ENCODE peak calls at places on chromosomes 2 and 18, in ten cellular contexts. One of them, this sample, is unnamed.
A peak's percentile ranks its signal among the peaks of the same experiment; 100 is the strongest.

GRCh38 chr2:55861733-55862132 is 61.8 kb downstream of the EFEMP1 start:
- DNase-seq in CD8-positive, alpha-beta T cell: no peak
- DNase-seq in PC-3: no peak
- DNase-seq in glomerular endothelial cell: no peak
- DNase-seq in EH: peak; percentile 68
- DNase-seq in lung: no peak
- DNase-seq in hippocampal formation: no peak
- DNase-seq in activated CD4-positive, CD25-positive, alpha-beta regulatory T cell: no peak
- DNase-seq in stomach: no peak
- DNase-seq in activated T-cell treated with anti-CD3 and anti-CD28 coated beads for 1 hour: no peak
- DNase-seq in this sample: no peak

GRCh38 chr18:5649439-5649838 is 105.6 kb upstream of the EPB41L3 start:
- DNase-seq in CD8-positive, alpha-beta T cell: no peak
- DNase-seq in PC-3: no peak
- DNase-seq in glomerular endothelial cell: no peak
- DNase-seq in EH: no peak
- DNase-seq in lung: no peak
- DNase-seq in hippocampal formation: no peak
- DNase-seq in activated CD4-positive, CD25-positive, alpha-beta regulatory T cell: no peak
- DNase-seq in stomach: no peak
- DNase-seq in activated T-cell treated with anti-CD3 and anti-CD28 coated beads for 1 hour: no peak
- DNase-seq in this sample: no peak

GRCh38 chr18:48590678-48591077 is 51.8 kb downstream of the CTIF start:
- DNase-seq in CD8-positive, alpha-beta T cell: no peak
- DNase-seq in PC-3: peak; percentile 48
- DNase-seq in glomerular endothelial cell: no peak
- DNase-seq in EH: peak; percentile 98
- DNase-seq in lung: no peak
- DNase-seq in hippocampal formation: no peak
- DNase-seq in activated CD4-positive, CD25-positive, alpha-beta regulatory T cell: no peak
- DNase-seq in stomach: no peak
- DNase-seq in activated T-cell treated with anti-CD3 and anti-CD28 coated beads for 1 hour: no peak
- DNase-seq in this sample: no peak

GRCh38 chr2:185279999-185280398 is 458.6 kb upstream of the FSIP2 start:
- DNase-seq in CD8-positive, alpha-beta T cell: no peak
- DNase-seq in PC-3: peak; percentile 57
- DNase-seq in glomerular endothelial cell: peak; percentile 16
- DNase-seq in EH: no peak
- DNase-seq in lung: no peak
- DNase-seq in hippocampal formation: peak; percentile 4
- DNase-seq in activated CD4-positive, CD25-positive, alpha-beta regulatory T cell: no peak
- DNase-seq in stomach: no peak
- DNase-seq in activated T-cell treated with anti-CD3 and anti-CD28 coated beads for 1 hour: no peak
- DNase-seq in this sample: no peak

GRCh38 chr18:3051718-3052410 is 38.9 kb upstream of the LPIN2 start:
- DNase-seq in CD8-positive, alpha-beta T cell: no peak
- DNase-seq in PC-3: no peak
- DNase-seq in glomerular endothelial cell: no peak
- DNase-seq in EH: no peak
- DNase-seq in lung: peak; percentile 44
- DNase-seq in hippocampal formation: no peak
- DNase-seq in activated CD4-positive, CD25-positive, alpha-beta regulatory T cell: no peak
- DNase-seq in stomach: peak; percentile 57
- DNase-seq in activated T-cell treated with anti-CD3 and anti-CD28 coated beads for 1 hour: no peak
- DNase-seq in this sample: peak; percentile 65

GRCh38 chr2:151032741-151033152 is 228.9 kb downstream of the RBM43 start:
- DNase-seq in CD8-positive, alpha-beta T cell: no peak
- DNase-seq in PC-3: peak; percentile 84
- DNase-seq in glomerular endothelial cell: no peak
- DNase-seq in EH: peak; percentile 93
- DNase-seq in lung: no peak
- DNase-seq in hippocampal formation: no peak
- DNase-seq in activated CD4-positive, CD25-positive, alpha-beta regulatory T cell: no peak
- DNase-seq in stomach: no peak
- DNase-seq in activated T-cell treated with anti-CD3 and anti-CD28 coated beads for 1 hour: no peak
- DNase-seq in this sample: no peak

GRCh38 chr18:58597649-58598048 is 31.2 kb downstream of the ALPK2 start:
- DNase-seq in CD8-positive, alpha-beta T cell: no peak
- DNase-seq in PC-3: no peak
- DNase-seq in glomerular endothelial cell: no peak
- DNase-seq in EH: no peak
- DNase-seq in lung: no peak
- DNase-seq in hippocampal formation: no peak
- DNase-seq in activated CD4-positive, CD25-positive, alpha-beta regulatory T cell: no peak
- DNase-seq in stomach: no peak
- DNase-seq in activated T-cell treated with anti-CD3 and anti-CD28 coated beads for 1 hour: no peak
- DNase-seq in this sample: no peak

GRCh38 chr2:189287982-189288494 is 108.5 kb upstream of the COL5A2 start:
- DNase-seq in CD8-positive, alpha-beta T cell: no peak
- DNase-seq in PC-3: peak; percentile 84
- DNase-seq in glomerular endothelial cell: no peak
- DNase-seq in EH: peak; percentile 86
- DNase-seq in lung: no peak
- DNase-seq in hippocampal formation: peak; percentile 44
- DNase-seq in activated CD4-positive, CD25-positive, alpha-beta regulatory T cell: no peak
- DNase-seq in stomach: no peak
- DNase-seq in activated T-cell treated with anti-CD3 and anti-CD28 coated beads for 1 hour: no peak
- DNase-seq in this sample: no peak

GRCh38 chr2:190979906-190980629 is 33.9 kb downstream of the STAT1 start:
- DNase-seq in CD8-positive, alpha-beta T cell: no peak
- DNase-seq in PC-3: peak; percentile 62
- DNase-seq in glomerular endothelial cell: peak; percentile 92
- DNase-seq in EH: peak; percentile 67
- DNase-seq in lung: peak; percentile 82
- DNase-seq in hippocampal formation: no peak
- DNase-seq in activated CD4-positive, CD25-positive, alpha-beta regulatory T cell: no peak
- DNase-seq in stomach: peak; percentile 74
- DNase-seq in activated T-cell treated with anti-CD3 and anti-CD28 coated beads for 1 hour: no peak
- DNase-seq in this sample: peak; percentile 79

GRCh38 chr2:71558300-71559051 is 105.1 kb downstream of the DYSF start:
- DNase-seq in CD8-positive, alpha-beta T cell: no peak
- DNase-seq in PC-3: no peak
- DNase-seq in glomerular endothelial cell: no peak
- DNase-seq in EH: peak; percentile 29
- DNase-seq in lung: no peak
- DNase-seq in hippocampal formation: no peak
- DNase-seq in activated CD4-positive, CD25-positive, alpha-beta regulatory T cell: no peak
- DNase-seq in stomach: no peak
- DNase-seq in activated T-cell treated with anti-CD3 and anti-CD28 coated beads for 1 hour: no peak
- DNase-seq in this sample: no peak

GRCh38 chr2:898319-898718 is 52.3 kb upstream of the SNTG2 start:
- DNase-seq in CD8-positive, alpha-beta T cell: no peak
- DNase-seq in PC-3: peak; percentile 33
- DNase-seq in glomerular endothelial cell: no peak
- DNase-seq in EH: no peak
- DNase-seq in lung: peak; percentile 16
- DNase-seq in hippocampal formation: no peak
- DNase-seq in activated CD4-positive, CD25-positive, alpha-beta regulatory T cell: no peak
- DNase-seq in stomach: no peak
- DNase-seq in activated T-cell treated with anti-CD3 and anti-CD28 coated beads for 1 hour: no peak
- DNase-seq in this sample: peak; percentile 6

GRCh38 chr2:121182520-121182919 is 102.5 kb downstream of the TFCP2L1 start:
- DNase-seq in CD8-positive, alpha-beta T cell: no peak
- DNase-seq in PC-3: peak; percentile 36
- DNase-seq in glomerular endothelial cell: no peak
- DNase-seq in EH: no peak
- DNase-seq in lung: no peak
- DNase-seq in hippocampal formation: no peak
- DNase-seq in activated CD4-positive, CD25-positive, alpha-beta regulatory T cell: no peak
- DNase-seq in stomach: peak; percentile 2
- DNase-seq in activated T-cell treated with anti-CD3 and anti-CD28 coated beads for 1 hour: no peak
- DNase-seq in this sample: no peak

GRCh38 chr18:57242285-57242684 is 95.4 kb downstream of the BOD1L2 start:
- DNase-seq in CD8-positive, alpha-beta T cell: no peak
- DNase-seq in PC-3: no peak
- DNase-seq in glomerular endothelial cell: no peak
- DNase-seq in EH: no peak
- DNase-seq in lung: no peak
- DNase-seq in hippocampal formation: no peak
- DNase-seq in activated CD4-positive, CD25-positive, alpha-beta regulatory T cell: no peak
- DNase-seq in stomach: no peak
- DNase-seq in activated T-cell treated with anti-CD3 and anti-CD28 coated beads for 1 hour: no peak
- DNase-seq in this sample: peak; percentile 80

GRCh38 chr2:56108806-56109205 is 75.0 kb upstream of the CCDC85A start:
- DNase-seq in CD8-positive, alpha-beta T cell: no peak
- DNase-seq in PC-3: no peak
- DNase-seq in glomerular endothelial cell: no peak
- DNase-seq in EH: no peak
- DNase-seq in lung: no peak
- DNase-seq in hippocampal formation: no peak
- DNase-seq in activated CD4-positive, CD25-positive, alpha-beta regulatory T cell: no peak
- DNase-seq in stomach: no peak
- DNase-seq in activated T-cell treated with anti-CD3 and anti-CD28 coated beads for 1 hour: no peak
- DNase-seq in this sample: no peak

GRCh38 chr2:197613509-197613987 is 61.8 kb downstream of the RFTN2 start:
- DNase-seq in CD8-positive, alpha-beta T cell: no peak
- DNase-seq in PC-3: peak; percentile 86
- DNase-seq in glomerular endothelial cell: no peak
- DNase-seq in EH: no peak
- DNase-seq in lung: no peak
- DNase-seq in hippocampal formation: no peak
- DNase-seq in activated CD4-positive, CD25-positive, alpha-beta regulatory T cell: no peak
- DNase-seq in stomach: no peak
- DNase-seq in activated T-cell treated with anti-CD3 and anti-CD28 coated beads for 1 hour: no peak
- DNase-seq in this sample: no peak

GRCh38 chr18:73827801-73828200 is 319.8 kb downstream of the FBXO15 start:
- DNase-seq in CD8-positive, alpha-beta T cell: no peak
- DNase-seq in PC-3: no peak
- DNase-seq in glomerular endothelial cell: no peak
- DNase-seq in EH: peak; percentile 13
- DNase-seq in lung: no peak
- DNase-seq in hippocampal formation: no peak
- DNase-seq in activated CD4-positive, CD25-positive, alpha-beta regulatory T cell: no peak
- DNase-seq in stomach: no peak
- DNase-seq in activated T-cell treated with anti-CD3 and anti-CD28 coated beads for 1 hour: no peak
- DNase-seq in this sample: no peak

GRCh38 chr2:208671312-208671711 is 264.7 kb downstream of the PTH2R start:
- DNase-seq in CD8-positive, alpha-beta T cell: no peak
- DNase-seq in PC-3: no peak
- DNase-seq in glomerular endothelial cell: no peak
- DNase-seq in EH: no peak
- DNase-seq in lung: no peak
- DNase-seq in hippocampal formation: no peak
- DNase-seq in activated CD4-positive, CD25-positive, alpha-beta regulatory T cell: no peak
- DNase-seq in stomach: no peak
- DNase-seq in activated T-cell treated with anti-CD3 and anti-CD28 coated beads for 1 hour: no peak
- DNase-seq in this sample: no peak

GRCh38 chr18:47756364-47757016 is 174.0 kb downstream of the SMAD2 start:
- DNase-seq in CD8-positive, alpha-beta T cell: peak; percentile 40
- DNase-seq in PC-3: peak; percentile 51
- DNase-seq in glomerular endothelial cell: no peak
- DNase-seq in EH: peak; percentile 50
- DNase-seq in lung: peak; percentile 67
- DNase-seq in hippocampal formation: peak; percentile 34
- DNase-seq in activated CD4-positive, CD25-positive, alpha-beta regulatory T cell: no peak
- DNase-seq in stomach: peak; percentile 74
- DNase-seq in activated T-cell treated with anti-CD3 and anti-CD28 coated beads for 1 hour: peak; percentile 38
- DNase-seq in this sample: peak; percentile 51

GRCh38 chr2:10914272-10914693 is 2.5 kb downstream of the KCNF1 start:
- DNase-seq in CD8-positive, alpha-beta T cell: no peak
- DNase-seq in PC-3: no peak
- DNase-seq in glomerular endothelial cell: no peak
- DNase-seq in EH: no peak
- DNase-seq in lung: no peak
- DNase-seq in hippocampal formation: no peak
- DNase-seq in activated CD4-positive, CD25-positive, alpha-beta regulatory T cell: no peak
- DNase-seq in stomach: no peak
- DNase-seq in activated T-cell treated with anti-CD3 and anti-CD28 coated beads for 1 hour: no peak
- DNase-seq in this sample: no peak

GRCh38 chr2:38750011-38750792 is 959 bp downstream of the SRSF7 start:
- DNase-seq in CD8-positive, alpha-beta T cell: peak; percentile 29
- DNase-seq in PC-3: peak; percentile 43
- DNase-seq in glomerular endothelial cell: no peak
- DNase-seq in EH: peak; percentile 46
- DNase-seq in lung: peak; percentile 49
- DNase-seq in hippocampal formation: no peak
- DNase-seq in activated CD4-positive, CD25-positive, alpha-beta regulatory T cell: peak; percentile 41
- DNase-seq in stomach: peak; percentile 63
- DNase-seq in activated T-cell treated with anti-CD3 and anti-CD28 coated beads for 1 hour: peak; percentile 41
- DNase-seq in this sample: peak; percentile 43

GRCh38 chr2:25972049-25972823 is 10.1 kb downstream of the KIF3C start:
- DNase-seq in CD8-positive, alpha-beta T cell: no peak
- DNase-seq in PC-3: peak; percentile 56
- DNase-seq in glomerular endothelial cell: no peak
- DNase-seq in EH: no peak
- DNase-seq in lung: no peak
- DNase-seq in hippocampal formation: no peak
- DNase-seq in activated CD4-positive, CD25-positive, alpha-beta regulatory T cell: no peak
- DNase-seq in stomach: no peak
- DNase-seq in activated T-cell treated with anti-CD3 and anti-CD28 coated beads for 1 hour: no peak
- DNase-seq in this sample: no peak

GRCh38 chr2:209498574-209498973 is 74.7 kb downstream of the MAP2 start:
- DNase-seq in CD8-positive, alpha-beta T cell: no peak
- DNase-seq in PC-3: no peak
- DNase-seq in glomerular endothelial cell: no peak
- DNase-seq in EH: no peak
- DNase-seq in lung: no peak
- DNase-seq in hippocampal formation: no peak
- DNase-seq in activated CD4-positive, CD25-positive, alpha-beta regulatory T cell: no peak
- DNase-seq in stomach: no peak
- DNase-seq in activated T-cell treated with anti-CD3 and anti-CD28 coated beads for 1 hour: no peak
- DNase-seq in this sample: no peak

GRCh38 chr2:227661019-227661726 is 5.4 kb upstream of the SCYGR5 start:
- DNase-seq in CD8-positive, alpha-beta T cell: no peak
- DNase-seq in PC-3: no peak
- DNase-seq in glomerular endothelial cell: no peak
- DNase-seq in EH: no peak
- DNase-seq in lung: no peak
- DNase-seq in hippocampal formation: no peak
- DNase-seq in activated CD4-positive, CD25-positive, alpha-beta regulatory T cell: no peak
- DNase-seq in stomach: no peak
- DNase-seq in activated T-cell treated with anti-CD3 and anti-CD28 coated beads for 1 hour: no peak
- DNase-seq in this sample: no peak

GRCh38 chr2:45170976-45171514 is 161.8 kb upstream of the SIX2 start:
- DNase-seq in CD8-positive, alpha-beta T cell: no peak
- DNase-seq in PC-3: peak; percentile 63
- DNase-seq in glomerular endothelial cell: no peak
- DNase-seq in EH: no peak
- DNase-seq in lung: no peak
- DNase-seq in hippocampal formation: no peak
- DNase-seq in activated CD4-positive, CD25-positive, alpha-beta regulatory T cell: no peak
- DNase-seq in stomach: no peak
- DNase-seq in activated T-cell treated with anti-CD3 and anti-CD28 coated beads for 1 hour: no peak
- DNase-seq in this sample: no peak

GRCh38 chr2:227256605-227257004 is 68.4 kb upstream of the MFF start:
- DNase-seq in CD8-positive, alpha-beta T cell: no peak
- DNase-seq in PC-3: no peak
- DNase-seq in glomerular endothelial cell: no peak
- DNase-seq in EH: no peak
- DNase-seq in lung: no peak
- DNase-seq in hippocampal formation: no peak
- DNase-seq in activated CD4-positive, CD25-positive, alpha-beta regulatory T cell: no peak
- DNase-seq in stomach: no peak
- DNase-seq in activated T-cell treated with anti-CD3 and anti-CD28 coated beads for 1 hour: no peak
- DNase-seq in this sample: no peak

GRCh38 chr18:56910967-56911366 is 235.9 kb upstream of the BOD1L2 start:
- DNase-seq in CD8-positive, alpha-beta T cell: no peak
- DNase-seq in PC-3: no peak
- DNase-seq in glomerular endothelial cell: no peak
- DNase-seq in EH: no peak
- DNase-seq in lung: no peak
- DNase-seq in hippocampal formation: no peak
- DNase-seq in activated CD4-positive, CD25-positive, alpha-beta regulatory T cell: no peak
- DNase-seq in stomach: no peak
- DNase-seq in activated T-cell treated with anti-CD3 and anti-CD28 coated beads for 1 hour: no peak
- DNase-seq in this sample: no peak

GRCh38 chr18:11728247-11728646 is 39.2 kb downstream of the GNAL start:
- DNase-seq in CD8-positive, alpha-beta T cell: no peak
- DNase-seq in PC-3: peak; percentile 39
- DNase-seq in glomerular endothelial cell: no peak
- DNase-seq in EH: peak; percentile 4
- DNase-seq in lung: no peak
- DNase-seq in hippocampal formation: no peak
- DNase-seq in activated CD4-positive, CD25-positive, alpha-beta regulatory T cell: no peak
- DNase-seq in stomach: no peak
- DNase-seq in activated T-cell treated with anti-CD3 and anti-CD28 coated beads for 1 hour: no peak
- DNase-seq in this sample: no peak

GRCh38 chr18:75456277-75456676 is 28.8 kb upstream of the SMIM21 start:
- DNase-seq in CD8-positive, alpha-beta T cell: no peak
- DNase-seq in PC-3: no peak
- DNase-seq in glomerular endothelial cell: no peak
- DNase-seq in EH: peak; percentile 25
- DNase-seq in lung: no peak
- DNase-seq in hippocampal formation: no peak
- DNase-seq in activated CD4-positive, CD25-positive, alpha-beta regulatory T cell: no peak
- DNase-seq in stomach: no peak
- DNase-seq in activated T-cell treated with anti-CD3 and anti-CD28 coated beads for 1 hour: no peak
- DNase-seq in this sample: no peak

This sample was measured in mucosa of gallbladder.